ENCODE peak calls at places on chromosomes 6 and 20, in five cellular contexts. T, B, G, D and R are unnamed samples.

GRCh38 chr6:87697581-87698552 is 4.2 kb downstream of the AKIRIN2 start:
- DNase-seq in T (no peak), B (no peak), G (no peak), D (no peak), R (peak)

GRCh38 chr20:32909451-32909850 is 50.7 kb downstream of the EFCAB8 start:
- DNase-seq in T (no peak), B (no peak), G (no peak), D (no peak), R (no peak)

GRCh38 chr6:109513571-109514071 is 30.6 kb upstream of the ZBTB24 start:
- DNase-seq in T (no peak), B (no peak), G (no peak), D (no peak), R (no peak)

GRCh38 chr6:30171677-30172471 is 8.5 kb downstream of the TRIM15 start:
- DNase-seq in T (no peak), B (no peak), G (no peak), D (peak), R (peak)

GRCh38 chr6:22892452-22892851 is 323.1 kb downstream of the HDGFL1 start:
- DNase-seq in T (no peak), B (no peak), G (no peak), D (no peak), R (no peak)

GRCh38 chr20:59006864-59007757 is at the start of gene CTSZ:
- DNase-seq in T (no peak), B (peak), G (peak), D (peak), R (no peak)

GRCh38 chr6:158776737-158777136 is 42.4 kb downstream of the EZR start:
- DNase-seq in T (no peak), B (no peak), G (no peak), D (no peak), R (no peak)

GRCh38 chr20:23856226-23856625 is 23.3 kb downstream of the CST5 start:
- DNase-seq in T (no peak), B (no peak), G (no peak), D (no peak), R (no peak)

GRCh38 chr6:137313928-137314855 is 95.0 kb upstream of the IFNGR1 start:
- DNase-seq in T (peak), B (peak), G (peak), D (peak), R (peak)

GRCh38 chr6:154112181-154112809 is 73.3 kb downstream of the OPRM1 start:
- DNase-seq in T (no peak), B (no peak), G (no peak), D (no peak), R (no peak)

GRCh38 chr6:158835616-158836221 is 16.6 kb upstream of the EZR start:
- DNase-seq in T (no peak), B (no peak), G (peak), D (no peak), R (peak)

GRCh38 chr6:66858196-66858595 is 1151.2 kb upstream of the EYS start:
- DNase-seq in T (no peak), B (no peak), G (no peak), D (no peak), R (no peak)

GRCh38 chr6:97572943-97573342 is 289.9 kb upstream of the MMS22L start:
- DNase-seq in T (no peak), B (no peak), G (no peak), D (no peak), R (no peak)

GRCh38 chr20:41510847-41511453 is 107.2 kb downstream of the CHD6 start:
- DNase-seq in T (no peak), B (no peak), G (no peak), D (no peak), R (no peak)

GRCh38 chr20:45183084-45183483 is 8.4 kb downstream of the PI3 start:
- DNase-seq in T (no peak), B (no peak), G (no peak), D (no peak), R (no peak)

GRCh38 chr20:50831605-50832004 is 36.7 kb downstream of the BCAS4 start:
- DNase-seq in T (no peak), B (no peak), G (no peak), D (no peak), R (no peak)

GRCh38 chr6:11532097-11532496 is 5.5 kb upstream of the TMEM170B start:
- DNase-seq in T (no peak), B (no peak), G (no peak), D (no peak), R (no peak)

GRCh38 chr20:50395258-50395729 is 114.9 kb upstream of the PTPN1 start:
- DNase-seq in T (no peak), B (no peak), G (peak), D (no peak), R (no peak)

GRCh38 chr6:17165383-17165782 is 63.5 kb downstream of the STMND1 start:
- DNase-seq in T (no peak), B (no peak), G (no peak), D (no peak), R (no peak)

GRCh38 chr6:125570546-125570945 is 178.9 kb upstream of the HEY2 start:
- DNase-seq in T (no peak), B (no peak), G (no peak), D (no peak), R (no peak)

GRCh38 chr6:123598011-123598410 is 38.7 kb downstream of the TRDN start:
- DNase-seq in T (no peak), B (peak), G (no peak), D (no peak), R (no peak)

GRCh38 chr20:49593441-49594142 is 25.7 kb upstream of the PTGIS start:
- DNase-seq in T (no peak), B (no peak), G (no peak), D (no peak), R (no peak)

GRCh38 chr6:41427642-41428401 is 92.4 kb downstream of the NCR2 start:
- DNase-seq in T (peak), B (peak), G (peak), D (peak), R (no peak)

GRCh38 chr6:89145461-89145961 is 344 bp upstream of the PM20D2 start:
- DNase-seq in T (no peak), B (peak), G (no peak), D (no peak), R (no peak)

GRCh38 chr6:28742668-28743270 is 181.0 kb downstream of the TRIM27 start:
- DNase-seq in T (no peak), B (no peak), G (no peak), D (no peak), R (peak)

GRCh38 chr6:35687658-35688604 is 784 bp downstream of the FKBP5 start:
- DNase-seq in T (no peak), B (peak), G (peak), D (peak), R (peak)

GRCh38 chr6:75205776-75206334 is at the start of gene COL12A1:
- DNase-seq in T (no peak), B (peak), G (peak), D (peak), R (peak)

GRCh38 chr6:37783025-37783825 is 36.3 kb upstream of the ZFAND3 start:
- DNase-seq in T (peak), B (peak), G (no peak), D (peak), R (peak)

GRCh38 chr6:84422380-84422968 is 195.0 kb upstream of the CEP162 start:
- DNase-seq in T (no peak), B (peak), G (peak), D (peak), R (peak)
- TF ChIP-seq CTCF in T (peak), B (peak), G (peak), D (peak), R (peak)

DNA sequence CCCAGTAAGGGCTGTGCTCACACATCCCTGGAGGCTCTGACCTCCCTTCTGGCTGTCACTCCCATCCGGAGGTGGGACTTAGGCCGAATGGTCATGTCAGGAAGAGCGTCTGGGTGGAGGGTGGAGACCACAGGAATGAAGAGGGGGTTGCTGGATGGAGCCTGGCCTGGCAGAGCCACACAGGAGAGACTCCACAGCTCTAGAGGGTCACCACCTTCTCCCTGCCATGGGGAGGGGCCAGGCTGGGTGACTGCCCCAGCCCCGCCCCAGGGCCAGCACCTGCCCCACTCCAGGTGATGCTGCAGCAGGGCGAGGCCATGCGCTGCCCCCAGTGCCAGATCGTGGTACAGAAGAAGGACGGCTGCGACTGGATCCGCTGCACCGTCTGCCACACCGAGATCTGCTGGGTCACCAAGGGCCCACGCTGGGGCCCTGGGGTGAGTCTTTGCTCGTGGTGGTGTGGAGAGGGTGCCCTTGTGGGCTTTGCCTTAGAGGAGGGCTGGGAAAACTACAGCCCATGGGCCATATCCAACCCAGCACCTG is 20.6 kb downstream of the RBCK1 start:
- DNase-seq in T (no peak), B (peak), G (no peak), D (no peak), R (no peak)
- TF ChIP-seq CTCF in T (no peak), B (no peak), G (no peak), D (no peak), R (no peak)

DNA sequence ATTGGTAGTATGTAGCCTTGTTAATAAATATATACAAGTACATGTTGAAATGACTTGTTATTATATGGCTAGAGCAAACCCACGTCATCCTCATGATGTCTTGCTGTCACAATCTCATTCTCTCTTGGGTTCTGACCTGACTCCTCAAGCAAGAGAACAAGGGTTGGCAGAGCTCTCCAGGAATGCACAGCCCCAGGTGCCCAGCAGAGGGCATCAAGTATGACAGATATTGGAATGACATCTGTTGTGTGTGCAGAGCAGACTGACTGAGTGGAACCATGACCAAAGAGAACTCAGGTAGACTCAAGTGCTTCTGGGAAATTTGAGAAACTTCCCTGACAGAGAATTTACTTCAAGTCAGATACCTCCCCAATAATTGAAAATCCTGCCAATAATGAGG is 90.6 kb downstream of the PAX1 start:
- DNase-seq in T (no peak), B (no peak), G (no peak), D (no peak), R (peak)
- TF ChIP-seq CTCF in T (no peak), B (no peak), G (no peak), D (no peak), R (peak)

GRCh38 chr6:115667478-115667996 is 393.2 kb downstream of the FRK start:
- DNase-seq in T (no peak), B (no peak), G (no peak), D (no peak), R (no peak)
- TF ChIP-seq CTCF in T (no peak), B (no peak), G (no peak), D (no peak), R (no peak)